ENCODE peak calls at places on chromosome 21, in eight cellular contexts. O is esophagus muscularis mucosa, H is transverse colon, N is A549, W is ovary, L is tibial nerve, X is K562, U is suprapubic skin. Y is an unnamed sample. For H3K4me1, the result is how much of the 10 kb centered on the place peaks cover.

GRCh38 chr21:45974073-45975016 is 7.2 kb upstream of the COL6A1 start:
- DNase-seq in N (no peak), U (peak), W (peak), L (no peak), X (peak), O (no peak), H (peak), Y (peak)

GRCh38 chr21:34360488-34361241 is 3.1 kb upstream of the KCNE2 start:
- DNase-seq in H (no peak), N (no peak), U (no peak), W (no peak), O (no peak), X (peak), L (no peak), Y (no peak)

GRCh38 chr21:40680311-40680710 is 166.6 kb downstream of the DSCAM start:
- DNase-seq in H (no peak), N (no peak), X (no peak), W (no peak), O (no peak), L (no peak), U (no peak), Y (no peak)

GRCh38 chr21:33244781-33245105 is 15.0 kb downstream of the IFNAR2 start:
- DNase-seq in N (no peak), W (no peak), O (no peak), L (no peak), H (no peak), X (no peak), U (no peak), Y (no peak)

GRCh38 chr21:29413683-29414082 is 115.0 kb downstream of the BACH1 start:
- DNase-seq in H (no peak), N (no peak), W (no peak), O (no peak), X (no peak), U (no peak), L (no peak), Y (no peak)

GRCh38 chr21:14923468-14923867 is 141.3 kb downstream of the NRIP1 start:
- DNase-seq in X (no peak), W (no peak), L (no peak), N (no peak), H (no peak), U (no peak), O (no peak), Y (no peak)

GRCh38 chr21:28776251-28776650 is 216.4 kb downstream of the LTN1 start:
- DNase-seq in O (no peak), N (no peak), X (no peak), U (no peak), H (no peak), W (no peak), L (no peak), Y (no peak)

GRCh38 chr21:29424728-29425127 is 126.0 kb downstream of the BACH1 start:
- DNase-seq in H (no peak), W (no peak), X (no peak), N (no peak), L (no peak), U (no peak), O (no peak), Y (no peak)

GRCh38 chr21:36501589-36501892 is 21.6 kb upstream of the CLDN14 start:
- DNase-seq in N (no peak), X (no peak), O (no peak), L (no peak), H (no peak), W (no peak), U (no peak), Y (no peak)

GRCh38 chr21:32131164-32131563 is 147.7 kb downstream of the MIS18A start:
- DNase-seq in H (no peak), N (no peak), X (no peak), W (no peak), U (no peak), L (no peak), O (peak), Y (no peak)

GRCh38 chr21:36420571-36421339 is 35.6 kb downstream of the CHAF1B start:
- DNase-seq in L (no peak), X (no peak), H (no peak), N (no peak), U (no peak), O (no peak), W (no peak), Y (no peak)

GRCh38 chr21:46356494-46357334 is 32.8 kb downstream of the PCNT start:
- DNase-seq in W (no peak), U (no peak), H (no peak), L (no peak), N (no peak), X (no peak), O (no peak), Y (no peak)

GRCh38 chr21:16588433-16588860 is 858.7 kb downstream of the USP25 start:
- DNase-seq in U (peak), H (peak), O (no peak), X (no peak), L (peak), W (peak), N (peak), Y (peak)
- H3K4me3 ChIP-seq in U (peak), H (peak), O (peak), X (no peak), L (peak), W (peak), N (peak), Y (no peak)

DNA sequence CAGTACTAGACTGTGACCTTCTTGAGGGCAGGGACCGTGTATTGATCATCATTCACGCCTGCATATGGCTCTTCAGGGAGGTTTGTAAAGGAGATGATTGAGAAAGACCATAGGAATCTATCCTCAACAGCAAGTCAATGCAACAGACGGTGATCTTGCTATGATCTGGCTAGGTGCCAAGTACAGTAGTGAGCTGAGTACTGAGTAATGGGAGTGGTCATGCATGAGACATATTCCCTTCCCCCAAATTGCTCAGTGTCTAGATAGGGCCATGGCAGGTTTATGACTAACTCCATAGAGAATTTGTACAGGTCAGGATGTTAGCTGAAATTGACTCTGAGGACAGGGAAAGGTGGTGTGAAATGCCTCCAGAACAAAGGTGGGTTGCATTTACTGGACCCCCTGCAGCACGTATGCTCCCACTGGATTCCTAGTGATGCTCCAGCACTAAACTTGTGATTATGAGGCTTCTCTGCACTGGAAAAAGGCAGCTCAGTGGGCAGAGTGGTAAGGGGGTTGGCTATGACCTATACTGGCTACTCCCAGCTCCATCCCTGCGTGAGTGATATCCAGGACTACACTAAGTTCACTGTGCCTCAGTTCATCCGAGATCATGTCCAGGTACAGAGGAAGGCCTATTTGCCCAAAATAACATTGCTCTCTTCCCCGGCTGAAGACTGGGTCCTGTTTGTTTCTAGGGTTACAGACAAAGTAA is 37.2 kb downstream of the KCNJ6 start:
- DNase-seq in W (no peak), O (no peak), X (peak), H (no peak), N (peak), U (no peak), L (no peak), Y (no peak)
- TF ChIP-seq EP300 in W (no peak), O (no peak), X (no peak), H (no peak), N (no peak), U (no peak), L (no peak), Y (no peak)

GRCh38 chr21:42537106-42537742 is 23.6 kb downstream of the SLC37A1 start:
- DNase-seq in O (no peak), U (peak), H (no peak), X (peak), W (no peak), L (no peak), N (no peak), Y (no peak)
- H3K4me1 ChIP-seq in O (under half), U (under half), H (under half), X (under half), W (under half), L (under half), N (under half), Y (under half)

GRCh38 chr21:39430954-39431353 is 14.6 kb downstream of the LCA5L start:
- DNase-seq in X (peak), W (no peak), N (no peak), U (no peak), L (no peak), H (no peak), O (no peak), Y (no peak)
- H3K4me3 ChIP-seq in X (no peak), W (no peak), N (no peak), U (no peak), L (no peak), H (no peak), O (no peak), Y (no peak)

GRCh38 chr21:44964381-44964780 is 24.6 kb downstream of the SLX9 start:
- DNase-seq in H (no peak), O (no peak), N (no peak), L (no peak), X (no peak), U (no peak), W (no peak), Y (no peak)

GRCh38 chr21:44965251-44966022 is 25.6 kb downstream of the SLX9 start:
- DNase-seq in L (no peak), W (no peak), X (no peak), O (no peak), N (no peak), H (no peak), U (no peak), Y (peak)

GRCh38 chr21:44959376-44960091 is 19.7 kb downstream of the SLX9 start:
- DNase-seq in U (no peak), L (no peak), N (no peak), O (no peak), H (no peak), X (no peak), W (no peak), Y (no peak)

GRCh38 chr21:44960141-44961092 is 20.6 kb downstream of the SLX9 start:
- DNase-seq in H (no peak), O (no peak), W (peak), U (no peak), L (no peak), N (no peak), X (no peak), Y (peak)

GRCh38 chr21:44962481-44962966 is 22.7 kb downstream of the SLX9 start:
- DNase-seq in L (no peak), W (no peak), H (no peak), O (no peak), X (no peak), U (no peak), N (no peak), Y (no peak)
- TF ChIP-seq EP300 in L (no peak), W (no peak), H (no peak), O (peak), X (no peak), U (peak), N (no peak), Y (no peak)

Y was measured in upper lobe of left lung.